ENCODE peak calls at places on chromosome X, in nine cellular contexts. E is WTC11; S is NCI-H2081; B is stimulated activated CD4-positive, alpha-beta T cell treated with anti-CD3 and anti-CD28 coated beads, Interleukin-1b, Interleukin-23, amount 100 ng/mL, for 24 hours; U is naive thymus-derived CD4-positive, alpha-beta T cell; T is AG08395; K is foreskin melanocyte; N is GM03348; J is lung microvascular endothelial cell. H is an unnamed sample.

GRCh38 chrX:38893441-38893840 is 92.2 kb downstream of the MID1IP1 start:
- DNase-seq in T (no peak), E (no peak), B (no peak), S (no peak), J (no peak), N (no peak), K (no peak), U (no peak), H (no peak)

GRCh38 chrX:81586091-81586490 is 384.2 kb downstream of the SH3BGRL start:
- DNase-seq in N (no peak), K (no peak), U (no peak), J (no peak), B (no peak), E (no peak), T (no peak), S (no peak), H (no peak)

GRCh38 chrX:13263560-13264251 is 56.1 kb downstream of the ATXN3L start:
- DNase-seq in E (no peak), J (no peak), U (no peak), S (no peak), B (no peak), T (no peak), N (no peak), K (no peak), H (no peak)

GRCh38 chrX:85024044-85024443 is 20.4 kb downstream of the APOOL start:
- DNase-seq in K (no peak), E (no peak), B (no peak), T (no peak), N (peak), J (no peak), U (no peak), S (no peak), H (no peak)

GRCh38 chrX:119237526-119238035 is 1.5 kb downstream of the PGRMC1 start:
- DNase-seq in K (no peak), T (no peak), N (no peak), U (no peak), S (peak), B (no peak), E (no peak), J (no peak), H (no peak)

GRCh38 chrX:112841114-112841819 is 636 bp upstream of the AMOT start:
- DNase-seq in U (peak), S (peak), N (peak), T (peak), K (peak), B (peak), E (peak), J (peak), H (peak)

GRCh38 chrX:3514996-3515395 is 168.5 kb upstream of the MXRA5 start:
- DNase-seq in E (no peak), K (no peak), J (no peak), S (no peak), B (no peak), N (no peak), U (no peak), T (no peak), H (no peak)

GRCh38 chrX:45811307-45811706 is 610.6 kb upstream of the DIPK2B start:
- DNase-seq in E (no peak), T (no peak), U (no peak), J (no peak), B (no peak), N (no peak), S (no peak), K (no peak), H (no peak)

GRCh38 chrX:72297953-72298730 is 7.6 kb downstream of the CITED1 start:
- DNase-seq in T (no peak), J (peak), B (no peak), N (no peak), S (no peak), E (peak), U (no peak), K (no peak), H (no peak)

GRCh38 chrX:150348365-150348764 is 14.8 kb upstream of the MAMLD1 start:
- DNase-seq in U (no peak), J (no peak), S (no peak), N (no peak), B (no peak), K (no peak), E (peak), T (no peak), H (no peak)

GRCh38 chrX:37905436-37906147 is 58.2 kb upstream of the DYNLT3 start:
- DNase-seq in K (no peak), S (peak), E (peak), N (peak), B (no peak), T (no peak), J (no peak), U (no peak), H (peak)

GRCh38 chrX:85922821-85923220 is 124.5 kb downstream of the CHM start:
- DNase-seq in K (peak), E (no peak), B (no peak), U (no peak), T (peak), N (peak), J (no peak), S (no peak), H (no peak)

GRCh38 chrX:35499071-35499862 is 298.9 kb upstream of the MAGEB16 start:
- DNase-seq in E (no peak), J (no peak), S (no peak), K (no peak), U (no peak), B (no peak), T (no peak), N (no peak), H (no peak)

GRCh38 chrX:155070038-155070437 is 898 bp downstream of the CMC4 start:
- DNase-seq in E (no peak), U (no peak), N (no peak), K (no peak), B (no peak), S (no peak), T (no peak), J (peak), H (no peak)

GRCh38 chrX:15072259-15072658 is 197.6 kb downstream of the ASB9 start:
- DNase-seq in J (no peak), B (no peak), N (no peak), K (no peak), S (no peak), T (no peak), E (no peak), U (no peak), H (no peak)

GRCh38 chrX:105552395-105552794 is 269.9 kb upstream of the NRK start:
- DNase-seq in B (no peak), T (no peak), K (no peak), J (no peak), E (no peak), U (no peak), N (no peak), S (no peak), H (no peak)

GRCh38 chrX:154495472-154495922 is 5.1 kb upstream of the SLC10A3 start:
- DNase-seq in T (no peak), E (no peak), K (no peak), N (no peak), U (no peak), J (peak), S (no peak), B (no peak), H (no peak)

GRCh38 chrX:39519213-39519544 is 578.6 kb downstream of the BCOR start:
- DNase-seq in U (no peak), K (no peak), J (no peak), B (no peak), E (no peak), T (no peak), S (peak), N (no peak), H (peak)

GRCh38 chrX:19072372-19072771 is 49.9 kb downstream of the ADGRG2 start:
- DNase-seq in N (no peak), J (no peak), U (no peak), S (no peak), T (no peak), K (no peak), E (no peak), B (no peak), H (no peak)

GRCh38 chrX:16212436-16212835 is 45.2 kb downstream of the MAGEB17 start:
- DNase-seq in U (no peak), E (no peak), K (peak), B (no peak), S (no peak), T (no peak), N (peak), J (peak), H (no peak)

GRCh38 chrX:38061335-38061734 is 55.0 kb downstream of the SYTL5 start:
- DNase-seq in E (no peak), S (no peak), B (no peak), N (no peak), J (peak), T (peak), U (no peak), K (peak), H (no peak)

GRCh38 chrX:49059209-49060191 is 701 bp downstream of the CCDC120 start:
- DNase-seq in E (no peak), J (no peak), K (no peak), B (no peak), S (no peak), N (no peak), T (no peak), U (no peak), H (no peak)

GRCh38 chrX:25872786-25873185 is 265.4 kb upstream of the MAGEB18 start:
- DNase-seq in S (no peak), T (no peak), K (no peak), B (no peak), E (no peak), U (no peak), J (no peak), N (no peak), H (no peak)

GRCh38 chrX:140157611-140158010 is 192.3 kb upstream of the CXorf66 start:
- DNase-seq in N (peak), U (no peak), B (no peak), E (no peak), K (peak), S (no peak), J (peak), T (no peak), H (no peak)

GRCh38 chrX:70755850-70756249 is 152.7 kb downstream of the TEX11 start:
- DNase-seq in B (peak), U (peak), S (no peak), E (peak), N (no peak), J (no peak), T (no peak), K (no peak), H (no peak)

GRCh38 chrX:48956728-48957414 is 536 bp downstream of the OTUD5 start:
- DNase-seq in S (no peak), B (peak), U (peak), E (no peak), K (no peak), T (no peak), J (peak), N (peak), H (no peak)

GRCh38 chrX:7552758-7553157 is 290.2 kb upstream of the VCX start:
- DNase-seq in K (no peak), U (no peak), J (no peak), S (no peak), B (no peak), T (no peak), N (peak), E (no peak), H (no peak)

GRCh38 chrX:107624893-107625292 is 3.4 kb upstream of the PRPS1 start:
- DNase-seq in B (no peak), U (no peak), J (no peak), E (no peak), K (no peak), S (no peak), T (no peak), N (no peak), H (no peak)

GRCh38 chrX:38804481-38805293 is 3.4 kb downstream of the MID1IP1 start:
- DNase-seq in J (peak), U (peak), T (no peak), S (peak), N (peak), B (peak), K (no peak), E (peak), H (peak)

GRCh38 chrX:41259516-41259915 is 74.4 kb upstream of the DDX3X start:
- DNase-seq in T (peak), N (no peak), U (no peak), J (no peak), S (no peak), E (peak), B (no peak), K (no peak), H (peak)

GRCh38 chrX:18542131-18542530 is 116.7 kb downstream of the CDKL5 start:
- DNase-seq in E (no peak), U (no peak), B (no peak), S (no peak), T (no peak), J (no peak), K (no peak), N (no peak), H (no peak)

GRCh38 chrX:67563469-67564448 is 19.9 kb downstream of the AR start:
- DNase-seq in S (no peak), B (no peak), E (no peak), K (no peak), U (no peak), T (no peak), J (no peak), N (no peak), H (no peak)

GRCh38 chrX:72045552-72046277 is 86.0 kb downstream of the RTL5 start:
- DNase-seq in J (no peak), U (no peak), B (no peak), N (no peak), K (no peak), E (peak), S (no peak), T (no peak), H (no peak)

GRCh38 chrX:94400488-94400887 is 726.5 kb downstream of the FAM133A start:
- DNase-seq in B (no peak), T (no peak), E (peak), U (no peak), J (no peak), N (no peak), K (no peak), S (no peak), H (no peak)

H was measured in NCI-H1092 treated with DMSO at 0.1 percent for 48 hours.